ENCODE peak calls at places on chromosomes 4 and X, in five cellular contexts. P is SK-N-SH, I is HepG2, C is K562, F is GM12878. L is an unnamed sample.

GRCh38 chr4:141009931-141010330 is 123.3 kb downstream of the RNF150 start:
- DNase-seq in P (no peak), C (no peak), F (no peak), I (no peak), L (no peak)

GRCh38 chrX:134469481-134469880 is 9.5 kb downstream of the HPRT1 start:
- DNase-seq in F (no peak), P (no peak), C (no peak), I (no peak), L (peak)

GRCh38 chrX:106170318-106170717 is 2.2 kb downstream of the PWWP3B start:
- DNase-seq in C (no peak), I (no peak), F (no peak), P (peak), L (no peak)

GRCh38 chr4:24321151-24321550 is 263.2 kb downstream of the DHX15 start:
- DNase-seq in P (no peak), I (no peak), F (no peak), C (no peak), L (peak)

GRCh38 chr4:123481034-123481433 is 84.4 kb downstream of the SPRY1 start:
- DNase-seq in C (no peak), F (no peak), P (no peak), I (no peak), L (peak)

GRCh38 chrX:124726881-124727280 is 380.5 kb downstream of the SH2D1A start:
- DNase-seq in P (no peak), I (no peak), F (no peak), C (no peak), L (no peak)

GRCh38 chr4:24693636-24694035 is 101.7 kb upstream of the SOD3 start:
- DNase-seq in C (no peak), F (no peak), P (no peak), I (no peak), L (no peak)

GRCh38 chr4:4575284-4576211 is 33.7 kb upstream of the STX18 start:
- DNase-seq in P (peak), C (peak), F (peak), I (no peak), L (peak)

GRCh38 chrX:129706395-129707072 is 32.2 kb upstream of the XPNPEP2 start:
- DNase-seq in C (no peak), F (no peak), I (no peak), P (peak), L (no peak)

GRCh38 chrX:150150780-150151125 is 212.4 kb upstream of the MAMLD1 start:
- DNase-seq in F (no peak), P (no peak), C (no peak), I (no peak), L (no peak)

GRCh38 chrX:150150081-150150779 is 211.9 kb upstream of the EOLA2 start:
- DNase-seq in C (no peak), I (no peak), P (no peak), F (no peak), L (no peak)

GRCh38 chrX:150148749-150149672 is 210.7 kb upstream of the EOLA2 start:
- DNase-seq in I (no peak), F (no peak), C (no peak), P (no peak), L (peak)

GRCh38 chrX:150152546-150152945 is 210.6 kb upstream of the MAMLD1 start:
- DNase-seq in C (no peak), P (no peak), F (no peak), I (no peak), L (no peak)

DNA sequence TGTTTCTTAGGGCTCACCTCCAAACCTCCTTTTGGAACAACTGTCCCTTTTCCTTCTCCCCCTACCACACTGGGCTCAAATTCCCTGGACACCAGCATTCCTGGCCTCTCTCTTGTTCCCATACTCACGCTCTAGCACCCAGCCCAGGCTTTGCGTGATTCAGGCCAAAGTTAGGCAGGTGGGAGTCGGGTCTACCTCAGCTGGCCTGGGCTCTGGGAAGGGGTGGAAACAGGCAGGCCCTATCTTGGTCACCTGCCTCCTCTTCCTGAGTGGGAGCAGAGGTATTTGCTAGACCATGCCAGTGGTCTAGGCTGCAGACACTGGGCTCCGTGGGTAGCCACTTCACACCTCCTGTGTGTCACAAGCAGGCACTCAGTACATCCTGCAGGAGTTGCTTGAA is 211.1 kb upstream of the MAMLD1 start:
- DNase-seq in F (no peak), C (no peak), I (no peak), P (no peak), L (no peak)
- TF ChIP-seq MXI1 in F (no peak), C (no peak), I (no peak), P (no peak), L (no peak)

GRCh38 chr4:186013404-186014186 is 55.4 kb upstream of the TLR3 start:
- DNase-seq in I (no peak), F (no peak), C (no peak), P (no peak), L (no peak)

GRCh38 chr4:186010821-186011220 is 58.1 kb upstream of the TLR3 start:
- DNase-seq in P (no peak), C (no peak), F (no peak), I (no peak), L (no peak)

GRCh38 chr4:186012071-186012470 is 56.9 kb upstream of the TLR3 start:
- DNase-seq in F (no peak), C (no peak), P (no peak), I (no peak), L (no peak)

GRCh38 chr4:186008057-186008456 is 60.9 kb upstream of the TLR3 start:
- DNase-seq in P (no peak), C (no peak), F (no peak), I (no peak), L (no peak)

DNA sequence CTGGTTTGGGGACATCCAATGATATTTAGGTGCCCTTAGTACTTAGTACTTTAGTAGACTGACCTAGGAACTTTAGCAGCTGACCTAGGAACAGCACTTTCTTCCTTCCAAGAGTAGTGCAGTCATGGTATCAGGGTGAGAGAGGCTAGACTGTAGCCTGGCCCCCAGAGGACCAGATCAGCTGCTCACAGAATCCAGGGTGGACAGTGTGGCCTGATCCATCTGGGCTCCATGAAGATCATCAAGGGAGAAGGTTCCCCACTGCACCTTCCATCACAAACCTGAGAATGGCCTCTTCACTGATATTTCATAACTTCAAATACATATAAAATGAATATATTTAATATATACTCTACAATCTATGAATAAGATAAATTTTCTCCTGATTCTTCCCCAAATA is 59.0 kb upstream of the TLR3 start:
- DNase-seq in P (no peak), C (no peak), F (no peak), I (no peak), L (no peak)
- TF ChIP-seq MXI1 in P (no peak), C (no peak), F (no peak), I (no peak), L (no peak)

GRCh38 chr4:142818009-142818408 is 28.1 kb downstream of the INPP4B start:
- DNase-seq in P (no peak), I (no peak), C (no peak), F (no peak), L (peak)
- TF ChIP-seq MXI1 in P (no peak), I (no peak), C (no peak), F (no peak), L (no peak)

GRCh38 chr4:33715996-33716395 is 2528.3 kb downstream of the ARAP2 start:
- DNase-seq in P (peak), F (no peak), C (no peak), I (no peak), L (no peak)
- TF ChIP-seq MXI1 in P (no peak), F (no peak), C (no peak), I (no peak), L (no peak)

DNA sequence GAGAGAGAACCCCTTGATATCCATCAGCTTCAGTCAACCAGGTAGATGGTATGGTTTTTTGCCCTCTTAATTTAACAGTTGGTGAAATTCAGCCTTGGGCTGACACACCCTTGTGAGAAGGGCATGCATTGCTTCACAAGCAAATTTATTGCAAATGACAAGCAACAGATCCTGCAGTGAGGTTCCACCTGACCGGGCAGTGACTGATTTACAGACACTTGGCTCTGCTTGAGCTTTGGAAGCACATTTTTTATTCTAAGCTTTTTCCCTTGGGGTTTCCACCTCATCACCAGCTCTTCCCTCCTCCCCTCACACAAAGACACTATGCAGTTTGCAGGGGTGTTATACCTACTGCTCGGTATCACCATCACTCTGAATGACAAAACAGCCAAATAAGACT is 28.3 kb upstream of the SERTM2 start:
- DNase-seq in I (no peak), P (no peak), C (no peak), F (no peak), L (no peak)
- TF ChIP-seq MXI1 in I (no peak), P (no peak), C (no peak), F (no peak), L (no peak)

GRCh38 chrX:13821740-13822139 is 4.8 kb upstream of the GPM6B start:
- DNase-seq in I (no peak), P (no peak), C (no peak), F (no peak), L (no peak)
- TF ChIP-seq MXI1 in I (no peak), P (no peak), C (no peak), F (no peak), L (no peak)

L was measured in IMR-90.